ENCODE peak calls at places on chromosome 2, in four cellular contexts. W is A549, Y is SK-N-SH, P is K562. B is an unnamed sample.

GRCh38 chr2:219713110-219713509 is 85.7 kb downstream of the SLC4A3 start:
- DNase-seq in Y (peak), W (peak), P (peak), B (no peak)

GRCh38 chr2:9847140-9847539 is 3.9 kb downstream of the TAF1B start:
- DNase-seq in W (no peak), P (no peak), Y (no peak), B (no peak)

GRCh38 chr2:113111823-113112287 is 15.5 kb upstream of the IL1RN start:
- DNase-seq in Y (no peak), P (no peak), W (no peak), B (no peak)

GRCh38 chr2:239814917-239815637 is 210.1 kb downstream of the NDUFA10 start:
- DNase-seq in Y (no peak), W (no peak), P (no peak), B (no peak)

GRCh38 chr2:96963316-96963715 is 23.1 kb downstream of the FAM178B start:
- DNase-seq in P (no peak), W (no peak), Y (no peak), B (no peak)

GRCh38 chr2:53515435-53516332 is 251.9 kb upstream of the CHAC2 start:
- DNase-seq in W (no peak), Y (no peak), P (no peak), B (no peak)

GRCh38 chr2:55718165-55719008 is 24.7 kb upstream of the PNPT1 start:
- DNase-seq in Y (peak), W (peak), P (peak), B (peak)

GRCh38 chr2:15588329-15588919 is 3.2 kb upstream of the DDX1 start:
- DNase-seq in Y (peak), P (peak), W (peak), B (peak)

GRCh38 chr2:21118302-21118920 is 5.4 kb upstream of the TDRD15 start:
- DNase-seq in Y (peak), W (peak), P (peak), B (peak)

DNA sequence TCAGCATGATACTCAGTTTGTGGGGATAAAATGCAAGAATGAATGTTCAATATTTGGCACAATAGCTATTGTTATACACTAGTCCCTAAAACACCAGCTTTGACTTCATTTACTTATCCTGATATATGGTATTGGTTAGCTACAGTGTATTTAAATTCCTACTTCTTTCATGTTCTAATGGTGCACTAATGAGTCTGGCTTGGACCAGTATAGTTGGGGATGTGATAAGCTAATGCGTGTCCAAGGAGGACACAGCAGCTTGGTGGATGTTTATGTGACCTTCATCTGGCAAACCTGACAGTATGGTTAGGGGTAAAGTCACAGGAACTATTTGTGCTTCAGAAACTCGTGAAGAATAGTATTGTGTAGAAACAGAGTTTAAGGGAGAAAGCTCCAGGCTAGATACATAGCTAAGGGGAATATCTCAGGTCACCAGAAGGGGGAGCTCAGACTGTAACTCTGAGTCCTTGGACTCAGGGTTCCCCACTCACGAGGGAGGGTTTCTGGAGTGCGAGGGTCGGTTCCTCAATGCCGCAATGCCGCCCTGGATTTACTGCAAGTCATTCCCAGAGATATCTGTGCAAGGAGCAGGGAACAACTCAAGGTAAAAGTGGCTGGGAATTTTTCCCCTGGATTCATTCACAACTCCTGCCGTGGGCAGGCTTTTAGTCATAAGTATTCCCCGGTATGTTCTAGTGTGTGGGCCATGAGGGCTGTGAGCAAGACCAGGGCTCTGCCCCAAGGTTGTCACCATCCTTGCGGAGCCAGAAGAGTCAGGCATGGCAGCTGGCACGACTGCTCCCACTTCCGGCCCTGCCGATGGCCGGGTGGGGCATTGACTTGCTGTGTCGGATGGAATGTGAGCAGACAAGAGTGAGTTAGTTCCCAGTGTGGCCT is 14.5 kb downstream of the IL1R2 start:
- DNase-seq in Y (peak), W (peak), P (peak), B (no peak)
- TF ChIP-seq CTCF in Y (peak), W (peak), P (peak), B (peak)

DNA sequence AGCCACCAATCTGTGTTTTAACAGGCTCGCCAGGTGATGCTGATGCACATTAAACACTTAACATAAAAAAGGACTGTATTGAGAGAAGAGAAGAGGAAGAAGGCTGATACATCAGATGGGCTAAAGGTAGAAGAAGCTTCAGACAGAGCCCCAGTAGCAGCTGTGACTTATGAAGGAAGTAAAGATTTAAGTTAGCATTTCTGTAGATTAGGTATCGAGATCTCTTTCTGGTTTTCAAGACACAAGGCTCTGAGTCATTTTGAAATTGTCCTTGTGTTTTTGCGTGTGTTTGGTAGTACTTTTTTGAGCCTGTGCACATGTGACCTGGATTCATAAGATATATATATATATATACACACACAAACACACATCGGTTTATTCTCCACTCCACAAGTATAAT is 40.6 kb upstream of the GCFC2 start:
- DNase-seq in P (no peak), Y (no peak), W (no peak), B (no peak)
- H3K27ac ChIP-seq in P (no peak), Y (no peak), W (no peak), B (no peak)

GRCh38 chr2:135004005-135004746 is 43.1 kb downstream of the MAP3K19 start:
- DNase-seq in W (peak), Y (peak), P (peak), B (peak)
- TF ChIP-seq REST in W (no peak), Y (no peak), P (no peak), B (no peak)

DNA sequence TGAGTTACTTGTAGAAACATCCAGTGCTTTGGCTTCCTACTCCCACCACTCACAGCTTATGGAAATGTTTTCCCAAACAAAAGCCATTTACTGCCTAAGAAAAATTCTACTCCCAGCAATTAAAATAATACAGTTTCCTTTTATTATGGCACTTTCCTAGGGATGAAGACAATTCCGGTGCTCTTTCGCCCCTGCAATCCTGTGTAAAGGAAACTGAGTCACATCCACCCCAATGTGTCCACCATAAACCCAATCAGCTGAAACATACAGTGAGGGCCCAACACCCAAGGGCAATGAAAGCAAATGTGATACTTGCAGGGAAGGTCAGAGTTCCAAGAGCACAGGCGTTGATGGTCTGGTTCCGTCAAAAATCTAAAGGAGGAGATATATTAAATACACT is 62.0 kb upstream of the ST3GAL5 start:
- DNase-seq in W (no peak), Y (no peak), P (no peak), B (no peak)
- TF ChIP-seq CTCF in W (no peak), Y (no peak), P (no peak), B (no peak)

GRCh38 chr2:22382439-22383169 is 1002.4 kb upstream of the KLHL29 start:
- DNase-seq in W (no peak), P (no peak), Y (no peak), B (no peak)
- H3K27ac ChIP-seq in W (no peak), P (no peak), Y (no peak), B (no peak)

DNA sequence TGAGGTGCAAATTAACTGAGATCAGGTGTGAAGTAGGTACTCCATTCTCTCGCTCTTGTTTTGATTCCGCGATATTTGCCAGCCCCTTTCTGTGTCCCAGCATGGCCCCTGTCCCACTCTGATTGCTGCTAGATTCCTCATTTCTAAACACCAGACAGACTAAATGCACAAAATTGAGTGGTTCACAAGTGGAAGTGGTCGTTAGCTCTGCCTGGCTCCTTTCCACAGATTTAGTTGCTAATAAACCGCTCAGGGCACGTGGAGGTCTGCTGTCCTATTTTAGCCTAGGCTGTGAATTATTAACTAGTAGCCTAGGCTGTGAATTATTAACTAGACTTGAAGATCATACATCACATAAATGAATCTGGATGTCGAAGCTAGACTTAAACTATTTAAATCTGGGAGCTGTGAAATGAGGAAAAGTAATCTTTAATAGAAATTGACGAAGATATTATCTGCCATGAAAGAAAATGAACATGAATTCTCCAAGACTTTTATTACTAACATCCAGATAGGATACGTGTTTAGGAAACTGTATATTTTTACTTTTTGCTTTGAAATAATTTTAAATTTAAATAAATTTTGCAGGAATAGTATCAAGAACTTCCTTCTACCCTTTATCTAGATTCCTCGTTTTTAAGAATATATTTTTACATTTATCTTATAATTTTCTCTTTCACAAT is 3.7 kb downstream of the IL1RL2 start:
- DNase-seq in P (no peak), Y (no peak), W (no peak), B (no peak)
- TF ChIP-seq REST in P (no peak), Y (no peak), W (no peak), B (no peak)

GRCh38 chr2:58709274-58709673 is 468.1 kb upstream of the FANCL start:
- DNase-seq in Y (no peak), W (no peak), P (no peak), B (no peak)

GRCh38 chr2:58709687-58710354 is 468.7 kb upstream of the FANCL start:
- DNase-seq in Y (no peak), W (no peak), P (no peak), B (no peak)

GRCh38 chr2:58710795-58711279 is 469.7 kb upstream of the FANCL start:
- DNase-seq in Y (no peak), W (no peak), P (no peak), B (no peak)

GRCh38 chr2:58708565-58708964 is 467.4 kb upstream of the FANCL start:
- DNase-seq in Y (no peak), W (peak), P (peak), B (no peak)
- TF ChIP-seq CTCF in Y (no peak), W (no peak), P (peak), B (no peak)

GRCh38 chr2:207311316-207312005 is 145.7 kb upstream of the KLF7 start:
- DNase-seq in P (peak), Y (peak), W (peak), B (peak)

GRCh38 chr2:207315131-207315530 is 149.4 kb upstream of the KLF7 start:
- DNase-seq in Y (no peak), W (no peak), P (no peak), B (no peak)

GRCh38 chr2:207308519-207309224 is 142.9 kb upstream of the KLF7 start:
- DNase-seq in Y (no peak), P (no peak), W (no peak), B (no peak)

GRCh38 chr2:207313947-207314346 is 148.2 kb upstream of the KLF7 start:
- DNase-seq in Y (no peak), P (no peak), W (no peak), B (no peak)

DNA sequence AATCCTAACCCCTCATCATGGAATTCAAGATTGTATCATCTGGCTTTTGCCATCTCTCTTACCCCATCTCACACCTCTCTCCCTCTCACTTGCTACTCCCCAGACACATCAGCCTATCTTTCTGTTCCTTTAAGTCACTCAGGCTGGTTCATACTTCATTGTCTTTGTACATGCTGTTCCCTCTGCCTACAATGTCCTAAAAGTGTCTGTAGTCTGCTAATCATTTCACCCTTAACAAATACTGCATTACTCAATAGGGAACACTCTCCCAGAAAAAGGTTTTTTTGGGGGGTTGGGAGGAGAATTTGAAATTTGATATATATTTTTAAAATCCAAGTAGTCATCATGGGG is 146.2 kb upstream of the KLF7 start:
- DNase-seq in P (no peak), Y (no peak), W (no peak), B (no peak)
- H3K27ac ChIP-seq in P (peak), Y (no peak), W (peak), B (no peak)

GRCh38 chr2:4938246-4938645 is 753.9 kb upstream of the SOX11 start:
- DNase-seq in W (no peak), P (no peak), Y (peak), B (no peak)
- TF ChIP-seq REST in W (no peak), P (no peak), Y (no peak), B (no peak)

B was measured in Panc1.